ENCODE peak calls at places on chromosomes 5 and 9, in eight cellular contexts. X is sigmoid colon, Z is brain microvascular endothelial cell, J is adrenal gland, H is astrocyte of the cerebellum, I is uterus, M is fibroblast of lung, E is AG10803. C is an unnamed sample.

GRCh38 chr9:93071464-93071863 is 13.0 kb downstream of the SUSD3 start:
- DNase-seq in J (peak), Z (no peak), X (no peak), E (no peak), M (peak), I (peak), H (no peak), C (no peak)

GRCh38 chr5:173245319-173246134 is 10.5 kb upstream of the NKX2-5 start:
- DNase-seq in I (no peak), X (no peak), E (no peak), M (no peak), J (no peak), H (no peak), Z (no peak), C (no peak)

GRCh38 chr5:157994906-157995519 is 136.1 kb upstream of the CLINT1 start:
- DNase-seq in M (peak), I (peak), X (peak), Z (peak), H (peak), J (peak), E (peak), C (peak)

GRCh38 chr5:31921852-31922305 is 252.2 kb downstream of the GOLPH3 start:
- DNase-seq in M (peak), H (peak), E (peak), J (no peak), I (no peak), X (no peak), Z (peak), C (no peak)

GRCh38 chr9:130555968-130556367 is 23.4 kb upstream of the FUBP3 start:
- DNase-seq in M (peak), I (no peak), E (peak), Z (no peak), J (peak), H (no peak), X (no peak), C (no peak)

GRCh38 chr5:108557686-108558085 is 175.8 kb upstream of the FBXL17 start:
- DNase-seq in E (peak), J (no peak), X (no peak), M (no peak), I (no peak), Z (no peak), H (no peak), C (no peak)

GRCh38 chr5:65017636-65018035 is 248.9 kb downstream of the CWC27 start:
- DNase-seq in M (peak), J (no peak), H (peak), I (no peak), Z (no peak), X (no peak), E (no peak), C (no peak)

GRCh38 chr9:137461663-137462395 is 2.7 kb upstream of the NSMF start:
- DNase-seq in H (no peak), Z (no peak), I (peak), E (peak), J (peak), X (peak), M (no peak), C (peak)

GRCh38 chr9:131661954-131662621 is 77.8 kb downstream of the RAPGEF1 start:
- DNase-seq in X (no peak), E (no peak), M (no peak), I (no peak), Z (no peak), J (no peak), H (no peak), C (no peak)

GRCh38 chr5:147168578-147169327 is 66.1 kb upstream of the STK32A start:
- DNase-seq in Z (peak), H (no peak), X (no peak), M (peak), I (no peak), E (peak), J (peak), C (no peak)

GRCh38 chr9:119526703-119527102 is 157.5 kb upstream of the BRINP1 start:
- DNase-seq in J (no peak), E (no peak), X (no peak), M (no peak), I (no peak), Z (no peak), H (no peak), C (no peak)

GRCh38 chr5:154038241-154038603 is 488 bp downstream of the FAM114A2 start:
- DNase-seq in H (no peak), E (no peak), Z (peak), X (no peak), M (no peak), J (peak), I (peak), C (peak)

GRCh38 chr5:149082271-149082670 is 19.4 kb upstream of the SH3TC2 start:
- DNase-seq in E (no peak), I (no peak), Z (no peak), H (no peak), X (no peak), J (no peak), M (no peak), C (no peak)

GRCh38 chr9:126690431-126691051 is 76.8 kb downstream of the LMX1B start:
- DNase-seq in I (no peak), M (no peak), E (no peak), Z (no peak), J (peak), X (peak), H (no peak), C (no peak)

GRCh38 chr9:129080312-129080607 is 651 bp upstream of the DOLPP1 start:
- DNase-seq in E (no peak), I (no peak), X (no peak), M (no peak), H (no peak), J (no peak), Z (no peak), C (no peak)

GRCh38 chr5:155125696-155126095 is 112.1 kb downstream of the KIF4B start:
- DNase-seq in I (no peak), Z (no peak), X (no peak), E (no peak), M (no peak), J (no peak), H (no peak), C (no peak)

GRCh38 chr9:34253460-34253837 is 74.6 kb downstream of the UBAP1 start:
- DNase-seq in X (peak), H (no peak), I (no peak), M (peak), E (peak), J (peak), Z (peak), C (no peak)

GRCh38 chr9:2857564-2858198 is 13.8 kb upstream of the PUM3 start:
- DNase-seq in Z (peak), J (peak), I (peak), E (peak), M (peak), X (peak), H (peak), C (peak)

GRCh38 chr9:22840641-22841040 is 394.0 kb downstream of the DMRTA1 start:
- DNase-seq in E (no peak), Z (no peak), J (no peak), I (no peak), M (no peak), X (no peak), H (no peak), C (no peak)

GRCh38 chr9:121283856-121284732 is 16.1 kb downstream of the GSN start:
- DNase-seq in J (no peak), M (no peak), Z (no peak), E (no peak), I (peak), H (no peak), X (no peak), C (no peak)

DNA sequence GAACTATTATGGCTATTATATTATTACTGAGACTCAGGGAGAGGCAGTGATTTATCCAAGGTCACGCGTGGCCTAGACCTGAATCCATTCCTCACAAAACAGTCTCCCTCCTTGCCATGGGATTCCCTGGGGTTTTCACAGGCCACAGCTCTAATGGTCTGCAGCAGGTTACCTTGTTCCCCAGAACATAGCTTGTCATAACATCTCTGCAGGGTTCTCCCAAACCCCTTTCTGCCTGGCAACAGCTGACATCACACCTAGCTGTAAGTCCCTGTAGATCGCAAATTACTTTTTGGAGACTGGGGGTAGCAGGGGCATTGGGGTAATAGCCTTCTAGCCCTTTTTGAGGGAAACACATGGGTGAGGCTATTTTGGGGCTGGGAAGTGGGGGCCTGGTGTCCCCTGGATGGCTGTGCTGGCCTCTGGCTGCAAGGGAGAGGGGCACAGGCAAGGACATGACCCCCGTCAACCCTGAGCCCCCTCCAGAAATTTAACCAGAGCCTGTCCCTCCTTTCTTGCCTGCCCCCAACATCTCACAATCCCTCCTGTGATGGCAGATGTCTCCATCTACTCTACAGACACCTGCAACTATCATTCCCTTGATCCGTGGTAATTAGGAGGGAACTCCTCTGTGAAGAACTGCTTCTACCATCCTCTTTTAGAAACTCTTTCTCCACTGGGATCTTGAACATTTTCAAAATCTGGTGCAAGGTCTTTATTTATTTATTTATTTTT is 1.3 kb downstream of the CD74 start:
- DNase-seq in H (no peak), X (no peak), J (peak), E (no peak), I (peak), M (no peak), Z (peak), C (peak)
- H3K4me3 ChIP-seq in H (no peak), X (peak), J (no peak), E (no peak), I (peak), M (no peak), Z (no peak), C (peak)

DNA sequence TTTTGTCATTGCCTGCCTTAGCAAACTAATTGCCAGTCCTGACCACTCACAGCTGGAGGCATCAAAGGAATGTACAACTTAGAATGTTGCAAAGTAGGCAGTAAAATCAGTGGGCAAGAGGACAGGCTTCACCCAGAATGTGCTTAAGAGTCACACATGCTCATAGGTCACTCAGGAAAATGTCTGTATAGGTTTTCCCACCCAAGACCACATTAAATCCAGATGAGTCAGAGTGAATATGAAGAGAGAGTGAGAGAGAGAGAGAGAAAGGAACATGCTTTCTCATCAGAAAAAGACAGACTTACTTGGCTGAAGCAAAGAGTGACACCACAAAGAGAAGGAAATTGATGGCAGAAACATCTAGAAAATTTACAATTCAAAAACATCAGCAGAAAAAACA is 37.9 kb downstream of the PLEKHG4B start:
- DNase-seq in Z (peak), I (no peak), J (no peak), E (peak), H (peak), M (peak), X (no peak), C (no peak)
- TF ChIP-seq CTCF in Z (no peak), I (no peak), J (no peak), E (no peak), H (no peak), M (no peak), X (no peak), C (no peak)

GRCh38 chr5:139486201-139486600 is 3.6 kb upstream of the STING1 start:
- DNase-seq in H (no peak), Z (no peak), J (no peak), M (no peak), E (no peak), X (no peak), I (no peak), C (no peak)

GRCh38 chr5:139481122-139481533 is 1.4 kb downstream of the STING1 start:
- DNase-seq in E (no peak), H (no peak), Z (no peak), I (peak), J (no peak), M (no peak), X (peak), C (no peak)

GRCh38 chr5:139475865-139476651 is 5.3 kb downstream of the SMIM33 start:
- DNase-seq in M (no peak), J (no peak), H (no peak), E (no peak), I (no peak), Z (no peak), X (no peak), C (no peak)

GRCh38 chr5:139482050-139482889 is at the start of gene STING1:
- DNase-seq in H (peak), Z (peak), M (peak), J (peak), X (peak), I (peak), E (peak), C (no peak)

DNA sequence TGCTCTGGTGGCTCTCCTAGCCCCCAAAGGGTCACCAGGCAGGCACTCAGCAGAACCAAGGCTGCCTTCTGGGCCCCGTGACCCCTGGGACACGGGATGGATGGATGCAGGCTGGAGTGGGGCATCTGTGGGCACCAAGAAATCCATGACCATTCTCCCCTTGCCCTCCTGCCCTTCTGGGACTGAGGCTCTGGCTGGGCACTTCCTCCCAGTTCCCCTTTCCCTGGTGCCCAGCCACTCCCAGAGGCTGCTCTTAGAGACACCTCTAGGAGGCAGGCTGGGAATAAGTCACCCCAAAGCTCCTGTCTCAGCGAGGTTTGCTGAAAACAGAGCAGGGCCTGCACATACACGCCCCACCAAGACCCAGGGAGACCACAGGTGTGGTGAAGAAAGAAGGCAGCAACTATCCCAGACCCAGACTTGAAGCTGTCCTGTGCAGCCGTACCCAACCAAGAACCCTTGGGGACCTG is 943 bp downstream of the STING1 start:
- DNase-seq in J (peak), X (peak), Z (no peak), I (peak), M (no peak), E (peak), H (no peak), C (no peak)
- H3K4me3 ChIP-seq in J (no peak), X (peak), Z (peak), I (peak), M (peak), E (peak), H (peak), C (no peak)

GRCh38 chr5:132807163-132807838 is 5.8 kb upstream of the SOWAHA start:
- DNase-seq in X (peak), J (no peak), E (no peak), M (no peak), H (no peak), Z (no peak), I (no peak), C (no peak)
- TF ChIP-seq CTCF in X (no peak), J (no peak), E (no peak), M (no peak), H (peak), Z (peak), I (no peak), C (peak)

GRCh38 chr9:78552802-78553201 is 255.9 kb downstream of the PSAT1 start:
- DNase-seq in E (no peak), H (no peak), Z (no peak), X (no peak), J (no peak), I (no peak), M (peak), C (no peak)
- H3K4me3 ChIP-seq in E (no peak), H (no peak), Z (no peak), X (no peak), J (no peak), I (no peak), M (no peak), C (no peak)

GRCh38 chr9:114238919-114239879 is 83.7 kb upstream of the ORM1 start:
- DNase-seq in Z (peak), E (peak), J (peak), X (no peak), H (no peak), I (no peak), M (peak), C (no peak)
- TF ChIP-seq CTCF in Z (peak), E (peak), J (peak), X (no peak), H (peak), I (no peak), M (peak), C (peak)

GRCh38 chr5:93359958-93360305 is 221.1 kb downstream of the NR2F1-AS1 start:
- DNase-seq in Z (no peak), X (no peak), I (no peak), E (no peak), M (no peak), H (no peak), J (no peak), C (no peak)
- H3K4me3 ChIP-seq in Z (peak), X (no peak), I (no peak), E (no peak), M (no peak), H (no peak), J (no peak), C (no peak)

DNA sequence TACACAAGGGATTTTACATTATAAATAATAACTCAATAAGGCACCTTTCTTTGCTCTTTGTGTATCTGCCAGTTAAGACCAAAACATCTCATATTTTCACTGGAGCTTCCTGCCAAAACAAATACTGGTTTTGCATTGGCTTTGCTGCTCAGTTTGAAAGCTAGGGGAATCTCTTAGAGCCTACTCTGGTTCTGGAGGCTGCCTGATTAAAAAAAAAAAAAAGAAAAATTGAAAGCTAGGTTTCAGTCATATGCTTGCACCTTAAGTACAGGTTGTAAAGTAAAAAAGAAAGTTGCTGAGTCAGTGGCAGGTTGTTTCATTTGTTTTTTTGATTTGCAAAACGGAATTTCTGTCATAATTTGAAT is 2.3 kb downstream of the DENND4C start:
- DNase-seq in M (peak), I (no peak), J (no peak), Z (peak), H (peak), E (peak), X (no peak), C (peak)
- TF ChIP-seq CTCF in M (no peak), I (no peak), J (no peak), Z (peak), H (no peak), E (peak), X (no peak), C (no peak)

GRCh38 chr9:81522721-81523551 is 166.4 kb downstream of the TLE1 start:
- DNase-seq in Z (peak), H (no peak), E (peak), X (no peak), I (no peak), J (peak), M (peak), C (peak)
- H3K4me3 ChIP-seq in Z (no peak), H (no peak), E (no peak), X (no peak), I (no peak), J (no peak), M (no peak), C (no peak)

C was measured in GM12864.